ENCODE peak calls at places on chromosomes 4 and X, in eight cellular contexts. O is cardiac fibroblast, E is glutamatergic neuron, N is mesothelial cell of epicardium, Y is foreskin fibroblast, Z is heart left ventricle, S is MCF 10A, Q is right atrium auricular region. K is an unnamed sample.

GRCh38 chr4:136277741-136278140 is 1254.6 kb downstream of the PCDH18 start:
- DNase-seq in O (no peak), E (no peak), N (no peak), Y (no peak), Z (no peak), S (no peak), Q (no peak), K (no peak)

GRCh38 chrX:23435575-23435974 is 100.9 kb downstream of the PTCHD1 start:
- DNase-seq in O (no peak), E (no peak), N (no peak), Y (no peak), Z (no peak), S (no peak), Q (no peak), K (no peak)

GRCh38 chrX:6910218-6910617 is 237.3 kb upstream of the STS start:
- DNase-seq in O (no peak), E (no peak), N (no peak), Y (no peak), Z (no peak), S (no peak), Q (no peak), K (no peak)

GRCh38 chr4:85409251-85409650 is 65.7 kb upstream of the ARHGAP24 start:
- DNase-seq in O (peak), E (no peak), N (no peak), Y (no peak), Z (no peak), S (no peak), Q (no peak), K (no peak)

GRCh38 chr4:137471895-137472294 is 60.4 kb downstream of the PCDH18 start:
- DNase-seq in O (no peak), E (no peak), N (no peak), Y (peak), Z (no peak), S (peak), Q (no peak), K (no peak)

GRCh38 chr4:178414881-178415446 is 972.7 kb upstream of the AGA start:
- DNase-seq in O (no peak), E (no peak), N (no peak), Y (no peak), Z (peak), S (no peak), Q (no peak), K (no peak)

GRCh38 chrX:116317409-116317808 is 119.0 kb upstream of the SLC6A14 start:
- DNase-seq in O (peak), E (peak), N (peak), Y (peak), Z (no peak), S (peak), Q (no peak), K (no peak)

GRCh38 chr4:151324449-151325319 is 721 bp downstream of the SH3D19 start:
- DNase-seq in O (peak), E (peak), N (peak), Y (peak), Z (peak), S (peak), Q (peak), K (no peak)

GRCh38 chrX:107747596-107748161 is 27.9 kb downstream of the TSC22D3 start:
- DNase-seq in O (peak), E (no peak), N (no peak), Y (peak), Z (no peak), S (peak), Q (no peak), K (no peak)

GRCh38 chrX:28756647-28757046 is 169.4 kb downstream of the IL1RAPL1 start:
- DNase-seq in O (peak), E (no peak), N (no peak), Y (no peak), Z (no peak), S (no peak), Q (no peak), K (no peak)

GRCh38 chr4:122218762-122219161 is 66.6 kb downstream of the BLTP1 start:
- DNase-seq in O (peak), E (no peak), N (no peak), Y (peak), Z (no peak), S (peak), Q (no peak), K (no peak)

GRCh38 chrX:56790778-56791177 is 61.7 kb downstream of the NBDY start:
- DNase-seq in O (no peak), E (no peak), N (no peak), Y (no peak), Z (no peak), S (no peak), Q (peak), K (no peak)

GRCh38 chrX:13690836-13691235 is 1.9 kb downstream of the RAB9A start:
- DNase-seq in O (no peak), E (no peak), N (no peak), Y (peak), Z (no peak), S (no peak), Q (no peak), K (no peak)
- TF ChIP-seq CTCF in O (no peak), E (no peak), N (no peak), Y (peak), Z (no peak), S (peak), Q (no peak), K (no peak)

DNA sequence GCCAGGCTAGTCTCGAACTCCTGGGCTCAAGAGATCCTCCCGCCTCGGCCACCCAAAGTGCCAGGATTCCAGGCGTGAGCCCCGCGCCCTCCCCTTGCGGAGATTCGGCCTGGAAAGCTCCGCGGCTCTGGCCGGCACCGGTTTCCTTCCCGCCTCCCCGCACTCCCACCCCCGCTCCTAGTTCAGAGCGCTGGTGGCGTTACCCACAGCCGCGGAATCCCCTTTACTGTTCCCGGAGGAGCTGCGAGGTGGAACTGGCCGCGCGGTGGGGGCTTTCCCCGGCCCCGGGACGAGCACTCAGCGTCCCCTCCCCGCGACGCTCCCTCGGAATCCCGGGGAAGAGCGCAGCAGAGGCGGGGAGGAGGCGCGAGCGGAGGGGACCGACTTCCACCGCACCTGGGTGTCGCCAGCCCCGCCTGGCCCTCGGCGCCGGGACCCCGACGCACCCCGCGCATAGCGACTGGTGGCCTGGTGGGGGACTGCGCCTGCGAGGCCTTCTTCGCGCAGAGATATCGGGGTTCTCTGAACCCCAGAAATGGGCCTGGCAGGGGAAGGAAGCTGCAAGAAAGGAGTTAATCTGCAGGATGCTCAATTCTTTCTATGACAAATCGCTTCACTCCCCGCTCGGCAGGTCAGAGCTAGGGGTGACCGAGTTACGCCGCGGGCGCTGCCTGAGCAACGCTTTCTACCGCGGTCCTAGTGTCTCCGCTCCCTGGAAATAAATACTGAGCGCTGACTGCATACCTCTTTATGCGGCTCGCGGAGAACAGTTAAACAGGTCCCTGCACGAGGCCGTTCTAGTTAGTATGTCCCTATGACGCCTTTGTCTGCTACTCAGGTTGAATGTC is 14.6 kb upstream of the SLC25A4 start:
- DNase-seq in O (no peak), E (peak), N (peak), Y (peak), Z (peak), S (no peak), Q (no peak), K (no peak)
- TF ChIP-seq CTCF in O (no peak), E (peak), N (peak), Y (no peak), Z (no peak), S (no peak), Q (peak), K (no peak)

GRCh38 chr4:102452854-102453253 is 48.3 kb upstream of the NFKB1 start:
- DNase-seq in O (no peak), E (no peak), N (no peak), Y (no peak), Z (no peak), S (no peak), Q (no peak), K (no peak)

GRCh38 chr4:102447413-102447812 is 53.7 kb upstream of the NFKB1 start:
- DNase-seq in O (no peak), E (no peak), N (no peak), Y (no peak), Z (no peak), S (no peak), Q (no peak), K (no peak)

GRCh38 chr4:102453827-102454226 is 47.3 kb upstream of the NFKB1 start:
- DNase-seq in O (no peak), E (no peak), N (no peak), Y (no peak), Z (no peak), S (no peak), Q (no peak), K (no peak)

GRCh38 chr4:102451266-102451665 is 49.9 kb upstream of the NFKB1 start:
- DNase-seq in O (no peak), E (no peak), N (no peak), Y (no peak), Z (no peak), S (no peak), Q (no peak), K (no peak)

DNA sequence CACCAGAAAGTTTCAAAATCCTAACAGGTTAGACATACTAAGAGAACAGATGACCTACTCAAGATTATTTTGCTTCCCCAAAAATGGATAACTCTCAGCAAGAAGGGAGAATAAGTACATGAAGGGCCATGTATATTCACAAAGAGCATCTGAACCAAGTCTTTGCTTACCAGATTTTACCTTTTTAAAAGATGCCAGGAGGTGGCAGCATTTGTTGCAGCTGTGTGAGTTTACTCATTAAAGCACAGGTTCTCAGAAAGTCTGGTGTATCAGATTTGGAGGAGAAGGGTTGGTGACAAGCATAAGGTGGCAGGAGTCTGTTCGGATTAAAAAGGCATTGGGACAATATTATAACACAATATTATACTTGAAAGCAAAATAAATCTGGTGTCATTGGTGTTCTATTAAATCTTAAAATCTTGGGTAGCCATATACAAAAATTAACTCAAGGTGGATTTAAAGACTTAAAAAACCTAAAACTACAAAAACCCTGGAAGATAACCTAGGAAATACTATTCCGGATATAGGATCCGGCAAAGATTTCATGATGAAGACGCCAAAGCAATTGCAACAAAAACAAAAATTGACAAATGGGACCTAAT is 51.3 kb upstream of the NFKB1 start:
- DNase-seq in O (peak), E (no peak), N (no peak), Y (peak), Z (no peak), S (peak), Q (no peak), K (peak)
- TF ChIP-seq CTCF in O (peak), E (peak), N (peak), Y (peak), Z (peak), S (peak), Q (peak), K (peak)

GRCh38 chr4:114378306-114378903 is 220.2 kb upstream of the UGT8 start:
- DNase-seq in O (peak), E (no peak), N (no peak), Y (peak), Z (no peak), S (peak), Q (no peak), K (no peak)
- TF ChIP-seq CTCF in O (peak), E (no peak), N (no peak), Y (peak), Z (no peak), S (peak), Q (peak), K (no peak)

DNA sequence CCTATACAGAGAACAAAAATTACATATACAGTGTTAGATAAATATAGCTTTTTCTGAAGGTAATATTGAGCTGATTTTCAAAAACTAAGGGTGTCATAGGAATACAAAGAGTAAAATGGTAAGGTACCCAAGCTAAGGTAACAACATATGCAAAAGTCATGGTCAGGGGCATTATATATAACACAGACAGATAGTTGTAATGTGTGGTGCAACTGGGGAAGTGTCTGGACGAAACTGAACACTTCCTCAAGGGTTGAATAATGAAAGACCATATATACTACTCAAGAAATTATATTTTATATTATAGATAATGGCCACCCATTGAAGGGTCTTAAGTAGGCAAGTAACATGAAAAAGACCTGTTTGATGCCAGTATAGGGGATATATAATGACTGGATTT is 262.1 kb upstream of the CXXC4 start:
- DNase-seq in O (no peak), E (no peak), N (no peak), Y (no peak), Z (no peak), S (no peak), Q (no peak), K (no peak)
- TF ChIP-seq CTCF in O (no peak), E (no peak), N (no peak), Y (no peak), Z (no peak), S (no peak), Q (no peak), K (no peak)

GRCh38 chr4:159016527-159017137 is 86.2 kb upstream of the RAPGEF2 start:
- DNase-seq in O (no peak), E (peak), N (no peak), Y (no peak), Z (no peak), S (no peak), Q (no peak), K (no peak)
- TF ChIP-seq CTCF in O (no peak), E (no peak), N (no peak), Y (no peak), Z (no peak), S (no peak), Q (no peak), K (no peak)

GRCh38 chr4:188661502-188661901 is 522.3 kb downstream of the TRIML1 start:
- DNase-seq in O (no peak), E (no peak), N (no peak), Y (peak), Z (no peak), S (no peak), Q (no peak), K (no peak)
- TF ChIP-seq CTCF in O (no peak), E (no peak), N (no peak), Y (no peak), Z (no peak), S (no peak), Q (no peak), K (no peak)